ENCODE peak calls at places on chromosome 19, in five cellular contexts. One of them, this sample, is unnamed.

GRCh38 chr19:41325947-41326706 is 16.2 kb downstream of the CCDC97 start:
- DNase-seq in HCT116: no peak
- DNase-seq in body of pancreas: peak; percentile 41
- DNase-seq in activated naive CD4-positive, alpha-beta T cell treated with anti-CD3 and anti-CD28 coated beads, Interleukin-2, amount 10 ng/mL, durations not matched to agents 7 days and 5 days: peak; percentile 38
- DNase-seq in adrenal gland: peak; percentile 68
- DNase-seq in this sample: no peak

GRCh38 chr19:49981603-49982593 is 20.9 kb upstream of the SIGLEC11 start:
- DNase-seq in body of pancreas: peak; percentile 59
- DNase-seq in activated naive CD4-positive, alpha-beta T cell treated with anti-CD3 and anti-CD28 coated beads, Interleukin-2, amount 10 ng/mL, durations not matched to agents 7 days and 5 days: no peak
- DNase-seq in HCT116: no peak
- DNase-seq in adrenal gland: no peak
- DNase-seq in this sample: no peak

GRCh38 chr19:927044-927706 is 1.3 kb downstream of the ARID3A start:
- DNase-seq in HCT116: no peak
- DNase-seq in activated naive CD4-positive, alpha-beta T cell treated with anti-CD3 and anti-CD28 coated beads, Interleukin-2, amount 10 ng/mL, durations not matched to agents 7 days and 5 days: no peak
- DNase-seq in adrenal gland: peak; percentile 78
- DNase-seq in body of pancreas: peak; percentile 72
- DNase-seq in this sample: no peak

GRCh38 chr19:45591004-45591637 is 6.5 kb upstream of the OPA3 start:
- DNase-seq in adrenal gland: peak; percentile 79
- DNase-seq in activated naive CD4-positive, alpha-beta T cell treated with anti-CD3 and anti-CD28 coated beads, Interleukin-2, amount 10 ng/mL, durations not matched to agents 7 days and 5 days: peak; percentile 61
- DNase-seq in HCT116: no peak
- DNase-seq in body of pancreas: peak; percentile 72
- DNase-seq in this sample: no peak

GRCh38 chr19:36436531-36436930 is 18.1 kb upstream of the ZFP82 start:
- DNase-seq in adrenal gland: no peak
- DNase-seq in activated naive CD4-positive, alpha-beta T cell treated with anti-CD3 and anti-CD28 coated beads, Interleukin-2, amount 10 ng/mL, durations not matched to agents 7 days and 5 days: no peak
- DNase-seq in HCT116: no peak
- DNase-seq in body of pancreas: no peak
- DNase-seq in this sample: no peak

GRCh38 chr19:50040967-50041366 is 15.2 kb downstream of the ZNF473 start:
- DNase-seq in body of pancreas: peak; percentile 17
- DNase-seq in HCT116: no peak
- DNase-seq in activated naive CD4-positive, alpha-beta T cell treated with anti-CD3 and anti-CD28 coated beads, Interleukin-2, amount 10 ng/mL, durations not matched to agents 7 days and 5 days: no peak
- DNase-seq in adrenal gland: no peak
- DNase-seq in this sample: no peak

GRCh38 chr19:46963093-46963734 is 56.4 kb upstream of the NPAS1 start:
- DNase-seq in adrenal gland: no peak
- DNase-seq in body of pancreas: no peak
- DNase-seq in HCT116: no peak
- DNase-seq in activated naive CD4-positive, alpha-beta T cell treated with anti-CD3 and anti-CD28 coated beads, Interleukin-2, amount 10 ng/mL, durations not matched to agents 7 days and 5 days: no peak
- DNase-seq in this sample: no peak

GRCh38 chr19:44706506-44707236 is 7.7 kb downstream of the CEACAM16 start:
- DNase-seq in activated naive CD4-positive, alpha-beta T cell treated with anti-CD3 and anti-CD28 coated beads, Interleukin-2, amount 10 ng/mL, durations not matched to agents 7 days and 5 days: no peak
- DNase-seq in adrenal gland: no peak
- DNase-seq in HCT116: no peak
- DNase-seq in body of pancreas: no peak
- DNase-seq in this sample: no peak

GRCh38 chr19:39140195-39140516 is 14.6 kb downstream of the PAK4 start:
- DNase-seq in adrenal gland: no peak
- DNase-seq in activated naive CD4-positive, alpha-beta T cell treated with anti-CD3 and anti-CD28 coated beads, Interleukin-2, amount 10 ng/mL, durations not matched to agents 7 days and 5 days: no peak
- DNase-seq in body of pancreas: no peak
- DNase-seq in HCT116: no peak
- DNase-seq in this sample: no peak

This sample was measured in T-helper 9 cell.